ENCODE peak calls at places on chromosomes 1 and 21, in eight cellular contexts. One of them, this sample, is unnamed.

GRCh38 chr1:227952374-227953021 is 4.8 kb upstream of the WNT9A start:
- DNase-seq in endothelial cell of umbilical vein: no peak
- DNase-seq in IMR-90: no peak
- DNase-seq in mammary epithelial cell: no peak
- DNase-seq in fibroblast of pulmonary artery: no peak
- DNase-seq in Peyer's patch: no peak
- DNase-seq in sigmoid colon: peak
- DNase-seq in retinal pigment epithelial cell: no peak
- DNase-seq in this sample: no peak

GRCh38 chr1:214440219-214440965 is 111.0 kb downstream of the PTPN14 start:
- DNase-seq in Peyer's patch: no peak
- DNase-seq in IMR-90: no peak
- DNase-seq in endothelial cell of umbilical vein: no peak
- DNase-seq in retinal pigment epithelial cell: no peak
- DNase-seq in fibroblast of pulmonary artery: no peak
- DNase-seq in mammary epithelial cell: no peak
- DNase-seq in sigmoid colon: no peak
- DNase-seq in this sample: no peak

GRCh38 chr1:14604414-14604813 is 5.9 kb downstream of the KAZN start:
- DNase-seq in mammary epithelial cell: no peak
- DNase-seq in retinal pigment epithelial cell: no peak
- DNase-seq in fibroblast of pulmonary artery: no peak
- DNase-seq in Peyer's patch: no peak
- DNase-seq in sigmoid colon: no peak
- DNase-seq in IMR-90: no peak
- DNase-seq in endothelial cell of umbilical vein: no peak
- DNase-seq in this sample: no peak

GRCh38 chr21:31136891-31137290 is 98.6 kb upstream of the KRTAP19-8 start:
- DNase-seq in Peyer's patch: no peak
- DNase-seq in IMR-90: peak
- DNase-seq in sigmoid colon: no peak
- DNase-seq in mammary epithelial cell: no peak
- DNase-seq in fibroblast of pulmonary artery: peak
- DNase-seq in retinal pigment epithelial cell: no peak
- DNase-seq in endothelial cell of umbilical vein: peak
- DNase-seq in this sample: no peak

GRCh38 chr1:151809625-151810556 is 4.7 kb upstream of the LINGO4 start:
- DNase-seq in retinal pigment epithelial cell: no peak
- DNase-seq in Peyer's patch: no peak
- DNase-seq in fibroblast of pulmonary artery: no peak
- DNase-seq in sigmoid colon: no peak
- DNase-seq in endothelial cell of umbilical vein: no peak
- DNase-seq in mammary epithelial cell: no peak
- DNase-seq in IMR-90: no peak
- DNase-seq in this sample: no peak

GRCh38 chr1:33137800-33138199 is 44.0 kb downstream of the TRIM62 start:
- DNase-seq in sigmoid colon: no peak
- DNase-seq in endothelial cell of umbilical vein: peak
- DNase-seq in Peyer's patch: peak
- DNase-seq in IMR-90: peak
- DNase-seq in retinal pigment epithelial cell: no peak
- DNase-seq in fibroblast of pulmonary artery: peak
- DNase-seq in mammary epithelial cell: no peak
- DNase-seq in this sample: no peak

GRCh38 chr1:153404768-153405167 is 11.6 kb upstream of the S100A7A start:
- DNase-seq in fibroblast of pulmonary artery: no peak
- DNase-seq in IMR-90: no peak
- DNase-seq in sigmoid colon: no peak
- DNase-seq in retinal pigment epithelial cell: no peak
- DNase-seq in mammary epithelial cell: peak
- DNase-seq in endothelial cell of umbilical vein: no peak
- DNase-seq in Peyer's patch: no peak
- DNase-seq in this sample: no peak

GRCh38 chr1:58390051-58390450 is 156.5 kb downstream of the OMA1 start:
- DNase-seq in Peyer's patch: no peak
- DNase-seq in fibroblast of pulmonary artery: no peak
- DNase-seq in retinal pigment epithelial cell: no peak
- DNase-seq in sigmoid colon: no peak
- DNase-seq in endothelial cell of umbilical vein: no peak
- DNase-seq in IMR-90: no peak
- DNase-seq in mammary epithelial cell: no peak
- DNase-seq in this sample: no peak

GRCh38 chr1:223887724-223888428 is 42.1 kb upstream of the TP53BP2 start:
- DNase-seq in retinal pigment epithelial cell: peak
- DNase-seq in mammary epithelial cell: peak
- DNase-seq in IMR-90: peak
- DNase-seq in Peyer's patch: no peak
- DNase-seq in fibroblast of pulmonary artery: peak
- DNase-seq in endothelial cell of umbilical vein: peak
- DNase-seq in sigmoid colon: no peak
- DNase-seq in this sample: peak

GRCh38 chr1:1406101-1406820 is 832 bp downstream of the MRPL20 start:
- DNase-seq in retinal pigment epithelial cell: no peak
- DNase-seq in endothelial cell of umbilical vein: no peak
- DNase-seq in sigmoid colon: no peak
- DNase-seq in Peyer's patch: no peak
- DNase-seq in mammary epithelial cell: no peak
- DNase-seq in fibroblast of pulmonary artery: no peak
- DNase-seq in IMR-90: no peak
- DNase-seq in this sample: no peak

GRCh38 chr21:42682661-42683060 is 29.2 kb downstream of the PDE9A start:
- DNase-seq in fibroblast of pulmonary artery: no peak
- DNase-seq in IMR-90: no peak
- DNase-seq in mammary epithelial cell: no peak
- DNase-seq in endothelial cell of umbilical vein: no peak
- DNase-seq in retinal pigment epithelial cell: no peak
- DNase-seq in Peyer's patch: no peak
- DNase-seq in sigmoid colon: no peak
- DNase-seq in this sample: no peak

GRCh38 chr1:22370190-22370498 is 81.5 kb upstream of the ZBTB40 start:
- DNase-seq in fibroblast of pulmonary artery: no peak
- DNase-seq in endothelial cell of umbilical vein: no peak
- DNase-seq in retinal pigment epithelial cell: no peak
- DNase-seq in sigmoid colon: no peak
- DNase-seq in Peyer's patch: no peak
- DNase-seq in IMR-90: no peak
- DNase-seq in mammary epithelial cell: no peak
- DNase-seq in this sample: no peak

GRCh38 chr1:226487921-226488320 is 60.6 kb upstream of the STUM start:
- DNase-seq in fibroblast of pulmonary artery: no peak
- DNase-seq in Peyer's patch: no peak
- DNase-seq in sigmoid colon: no peak
- DNase-seq in mammary epithelial cell: peak
- DNase-seq in retinal pigment epithelial cell: no peak
- DNase-seq in IMR-90: no peak
- DNase-seq in endothelial cell of umbilical vein: no peak
- DNase-seq in this sample: peak

GRCh38 chr1:244962140-244962539 is 97.8 kb upstream of the HNRNPU start:
- DNase-seq in endothelial cell of umbilical vein: no peak
- DNase-seq in Peyer's patch: no peak
- DNase-seq in sigmoid colon: no peak
- DNase-seq in fibroblast of pulmonary artery: no peak
- DNase-seq in mammary epithelial cell: no peak
- DNase-seq in IMR-90: no peak
- DNase-seq in retinal pigment epithelial cell: no peak
- DNase-seq in this sample: no peak

GRCh38 chr1:191888996-191889622 is 269.2 kb upstream of the RGS18 start:
- DNase-seq in retinal pigment epithelial cell: no peak
- DNase-seq in fibroblast of pulmonary artery: peak
- DNase-seq in endothelial cell of umbilical vein: no peak
- DNase-seq in sigmoid colon: no peak
- DNase-seq in mammary epithelial cell: no peak
- DNase-seq in IMR-90: peak
- DNase-seq in Peyer's patch: no peak
- DNase-seq in this sample: no peak

GRCh38 chr1:59738591-59739015 is 76.1 kb upstream of the HOOK1 start:
- DNase-seq in endothelial cell of umbilical vein: peak
- DNase-seq in IMR-90: peak
- DNase-seq in mammary epithelial cell: no peak
- DNase-seq in sigmoid colon: no peak
- DNase-seq in retinal pigment epithelial cell: peak
- DNase-seq in Peyer's patch: no peak
- DNase-seq in fibroblast of pulmonary artery: peak
- DNase-seq in this sample: no peak

DNA sequence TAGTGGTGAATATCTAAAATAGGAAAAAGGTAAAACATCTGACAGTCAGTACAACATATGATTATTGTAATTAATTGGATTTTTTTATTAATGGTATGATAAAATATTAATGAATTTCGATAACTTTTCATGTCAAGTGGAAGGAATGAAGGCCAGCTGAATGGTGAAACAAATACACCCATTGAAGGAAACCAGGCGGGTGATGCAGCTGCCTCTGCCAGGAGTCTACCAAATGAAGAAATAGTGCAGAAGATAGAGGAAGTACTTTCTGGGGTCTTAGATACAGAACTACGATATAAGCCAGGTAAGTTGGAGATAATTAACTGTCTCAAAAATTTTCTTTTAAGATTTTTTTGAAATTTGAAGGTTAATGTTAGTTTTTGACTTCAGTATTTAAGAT is 3.2 kb downstream of the SON start:
- DNase-seq in fibroblast of pulmonary artery: no peak
- DNase-seq in sigmoid colon: no peak
- DNase-seq in retinal pigment epithelial cell: no peak
- DNase-seq in mammary epithelial cell: no peak
- DNase-seq in IMR-90: no peak
- DNase-seq in endothelial cell of umbilical vein: no peak
- DNase-seq in Peyer's patch: no peak
- DNase-seq in this sample: no peak
- H3K4me3 ChIP-seq in fibroblast of pulmonary artery: no peak
- H3K4me3 ChIP-seq in sigmoid colon: no peak
- H3K4me3 ChIP-seq in retinal pigment epithelial cell: no peak
- H3K4me3 ChIP-seq in mammary epithelial cell: no peak
- H3K4me3 ChIP-seq in IMR-90: no peak
- H3K4me3 ChIP-seq in endothelial cell of umbilical vein: no peak
- H3K4me3 ChIP-seq in Peyer's patch: no peak
- H3K4me3 ChIP-seq in this sample: no peak

DNA sequence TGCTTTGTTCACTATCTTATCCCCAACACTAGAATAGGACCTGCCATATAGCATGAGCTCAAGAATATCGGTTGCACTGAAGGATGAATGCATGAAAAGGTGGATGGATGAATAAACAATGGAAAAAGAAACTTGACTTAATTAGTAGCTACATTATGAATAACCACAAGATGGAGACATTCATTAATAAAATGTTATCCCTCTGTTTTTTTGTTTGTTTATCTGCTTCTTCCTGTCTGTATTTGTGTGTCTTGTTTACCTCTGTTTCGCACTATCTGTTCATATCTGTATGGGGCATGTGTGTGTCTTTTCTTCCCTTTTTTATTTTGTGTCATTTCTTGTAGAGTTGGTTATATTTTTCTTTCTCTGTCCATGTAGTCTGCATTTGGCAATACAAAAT is 1.1 kb upstream of the OR14I1 start:
- DNase-seq in IMR-90: no peak
- DNase-seq in retinal pigment epithelial cell: no peak
- DNase-seq in sigmoid colon: no peak
- DNase-seq in mammary epithelial cell: no peak
- DNase-seq in Peyer's patch: no peak
- DNase-seq in endothelial cell of umbilical vein: no peak
- DNase-seq in fibroblast of pulmonary artery: no peak
- DNase-seq in this sample: no peak
- TF ChIP-seq CTCF in IMR-90: no peak
- TF ChIP-seq CTCF in retinal pigment epithelial cell: no peak
- TF ChIP-seq CTCF in sigmoid colon: no peak
- TF ChIP-seq CTCF in mammary epithelial cell: no peak
- TF ChIP-seq CTCF in Peyer's patch: peak
- TF ChIP-seq CTCF in endothelial cell of umbilical vein: no peak
- TF ChIP-seq CTCF in fibroblast of pulmonary artery: no peak
- TF ChIP-seq CTCF in this sample: no peak

DNA sequence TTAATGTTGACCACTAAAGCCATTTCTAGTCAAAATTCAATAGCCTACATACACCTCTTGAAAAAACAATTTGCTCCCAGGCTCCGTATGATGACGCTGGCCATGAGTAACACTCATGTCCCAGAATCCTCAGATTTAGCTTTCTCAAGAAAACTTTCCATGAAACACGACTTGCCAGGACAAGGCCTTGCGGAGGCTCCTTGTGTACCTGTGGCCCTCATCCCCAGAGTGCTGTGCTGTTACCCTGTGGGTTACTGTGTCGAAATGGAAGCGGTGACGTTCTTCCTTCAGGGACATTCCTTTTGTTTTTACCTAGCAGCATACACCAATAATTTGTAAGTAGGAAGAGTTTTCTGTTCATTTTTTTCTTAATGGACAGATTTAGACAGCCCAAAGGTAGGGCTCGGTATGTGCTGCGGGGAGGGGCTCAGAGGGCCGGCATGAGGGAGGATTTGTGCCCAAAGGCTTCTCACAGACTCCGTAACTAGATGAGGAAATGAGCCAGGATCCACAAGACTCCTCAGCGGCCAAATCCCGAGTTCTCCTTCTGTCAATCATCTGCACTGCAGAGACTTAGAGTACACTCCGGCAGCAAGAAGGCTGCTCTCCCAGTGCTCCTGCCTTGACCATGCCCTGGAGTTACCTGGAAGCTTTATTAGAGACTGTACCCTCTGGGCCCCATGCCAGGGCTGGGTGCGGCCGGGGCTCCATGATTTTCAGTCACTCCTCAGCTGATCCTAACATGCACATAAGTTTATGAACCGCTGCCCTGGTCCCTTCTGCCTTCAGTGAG is 17.8 kb downstream of the GNG12 start:
- DNase-seq in IMR-90: no peak
- DNase-seq in retinal pigment epithelial cell: peak
- DNase-seq in mammary epithelial cell: peak
- DNase-seq in sigmoid colon: no peak
- DNase-seq in fibroblast of pulmonary artery: no peak
- DNase-seq in Peyer's patch: no peak
- DNase-seq in endothelial cell of umbilical vein: no peak
- DNase-seq in this sample: no peak
- H3K4me3 ChIP-seq in IMR-90: no peak
- H3K4me3 ChIP-seq in retinal pigment epithelial cell: no peak
- H3K4me3 ChIP-seq in mammary epithelial cell: peak
- H3K4me3 ChIP-seq in sigmoid colon: no peak
- H3K4me3 ChIP-seq in fibroblast of pulmonary artery: no peak
- H3K4me3 ChIP-seq in Peyer's patch: no peak
- H3K4me3 ChIP-seq in endothelial cell of umbilical vein: no peak
- H3K4me3 ChIP-seq in this sample: peak

DNA sequence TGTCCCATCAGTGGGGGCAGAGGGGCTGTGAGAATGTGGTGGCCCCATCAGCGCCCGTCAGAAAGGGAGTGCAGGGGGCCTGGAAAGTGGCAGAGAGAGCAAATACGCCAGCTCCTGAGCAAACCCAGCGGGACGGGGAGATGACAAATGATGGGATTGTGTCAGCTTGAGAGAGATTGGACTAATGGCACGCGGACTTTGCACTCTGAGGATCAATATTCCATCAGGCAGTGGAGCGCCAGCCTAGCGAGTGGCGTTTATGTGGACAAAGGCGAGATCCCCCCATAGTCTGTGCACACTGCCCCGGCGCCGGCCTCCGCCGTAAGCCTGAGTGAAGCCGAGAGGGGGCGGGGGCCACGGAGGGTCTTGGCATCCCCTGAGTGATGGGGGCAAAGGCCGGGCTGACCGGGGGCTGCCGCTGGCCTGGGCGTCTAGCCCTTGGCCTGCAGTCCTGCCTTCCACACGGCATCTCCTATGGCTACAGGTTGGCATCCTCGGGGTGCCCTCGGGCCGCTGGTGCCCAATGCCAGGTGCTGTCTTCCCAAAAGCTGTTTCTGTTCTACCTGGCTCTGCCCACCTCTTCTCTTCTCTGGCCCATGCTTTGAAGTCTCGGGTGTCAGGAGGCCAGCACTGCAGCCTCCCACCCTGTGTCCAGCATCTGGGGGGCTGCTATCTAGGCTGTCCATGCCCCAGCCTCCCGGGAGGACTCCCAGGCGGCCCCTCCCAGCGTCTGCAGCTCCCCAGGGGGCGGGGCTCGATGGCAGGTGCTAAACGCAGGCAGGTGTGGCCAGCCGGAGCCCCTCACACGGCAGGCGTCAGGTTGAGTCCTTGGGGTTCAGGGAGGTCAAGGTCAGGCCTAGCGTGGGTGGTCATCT is 46.5 kb downstream of the PRDM16 start:
- DNase-seq in IMR-90: no peak
- DNase-seq in sigmoid colon: no peak
- DNase-seq in retinal pigment epithelial cell: no peak
- DNase-seq in Peyer's patch: no peak
- DNase-seq in fibroblast of pulmonary artery: no peak
- DNase-seq in endothelial cell of umbilical vein: no peak
- DNase-seq in mammary epithelial cell: no peak
- DNase-seq in this sample: no peak
- TF ChIP-seq CTCF in IMR-90: no peak
- TF ChIP-seq CTCF in sigmoid colon: no peak
- TF ChIP-seq CTCF in retinal pigment epithelial cell: no peak
- TF ChIP-seq CTCF in Peyer's patch: no peak
- TF ChIP-seq CTCF in fibroblast of pulmonary artery: no peak
- TF ChIP-seq CTCF in endothelial cell of umbilical vein: no peak
- TF ChIP-seq CTCF in mammary epithelial cell: no peak
- TF ChIP-seq CTCF in this sample: no peak